ENCODE peak calls at places on chromosome 11, in nine cellular contexts. F, B, O, E, Q, C, G, M and Z are unnamed samples.

GRCh38 chr11:64844330-64845124 is at the start of gene CDC42BPG:
- DNase-seq in B (peak; percentile 77), Q (peak; percentile 76), G (peak; percentile 91), O (peak; percentile 73), F (peak; percentile 96), E (peak; percentile 96), M (no peak), C (peak; percentile 60), Z (peak; percentile 60)

GRCh38 chr11:78929092-78929905 is 354.6 kb upstream of the NARS2 start:
- DNase-seq in M (no peak), E (peak; percentile 80), O (no peak), Q (no peak), B (no peak), C (no peak), G (no peak), F (no peak), Z (no peak)

GRCh38 chr11:128497057-128497957 is 90.1 kb downstream of the ETS1 start:
- DNase-seq in B (no peak), C (no peak), E (peak; percentile 78), F (peak; percentile 58), G (no peak), Q (no peak), O (peak; percentile 46), M (no peak), Z (no peak)

GRCh38 chr11:35525501-35526175 is at the start of gene PAMR1:
- DNase-seq in B (no peak), F (peak; percentile 59), O (no peak), M (peak; percentile 39), C (no peak), Q (peak; percentile 74), E (peak; percentile 92), G (peak; percentile 43), Z (no peak)

GRCh38 chr11:72425053-72425980 is 9.0 kb downstream of the CLPB start:
- DNase-seq in M (no peak), C (no peak), B (no peak), E (no peak), F (peak; percentile 51), G (no peak), Q (no peak), O (no peak), Z (no peak)

GRCh38 chr11:95005642-95006041 is 19.4 kb upstream of the KDM4E start:
- DNase-seq in G (no peak), F (no peak), O (no peak), B (no peak), C (no peak), M (no peak), Q (no peak), E (no peak), Z (no peak)

GRCh38 chr11:65260756-65261590 is 789 bp upstream of the POLA2 start:
- DNase-seq in F (no peak), G (no peak), M (no peak), O (no peak), C (no peak), E (no peak), B (no peak), Q (peak; percentile 16), Z (no peak)

GRCh38 chr11:31757245-31757835 is 53.8 kb downstream of the PAX6 start:
- DNase-seq in F (no peak), O (no peak), G (no peak), B (no peak), M (no peak), Q (peak; percentile 78), C (no peak), E (no peak), Z (no peak)

GRCh38 chr11:126601136-126601535 is 245.7 kb downstream of the ST3GAL4 start:
- DNase-seq in E (no peak), G (no peak), Q (no peak), M (no peak), O (no peak), C (no peak), B (no peak), F (no peak), Z (no peak)

GRCh38 chr11:45806937-45807791 is 2.2 kb downstream of the SLC35C1 start:
- DNase-seq in C (no peak), E (no peak), O (no peak), F (no peak), G (no peak), Q (no peak), M (no peak), B (no peak), Z (no peak)

GRCh38 chr11:7457211-7457610 is 28.1 kb upstream of the OLFML1 start:
- DNase-seq in C (no peak), M (no peak), E (no peak), F (no peak), B (no peak), G (no peak), Q (no peak), O (no peak), Z (no peak)

GRCh38 chr11:13260196-13260962 is 17.2 kb upstream of the BMAL1 start:
- DNase-seq in F (no peak), E (peak; percentile 72), M (no peak), Q (no peak), O (no peak), B (no peak), C (no peak), G (no peak), Z (no peak)

GRCh38 chr11:64894070-64894811 is 15.8 kb upstream of the EHD1 start:
- DNase-seq in G (peak; percentile 87), Q (peak; percentile 90), M (peak; percentile 68), O (peak; percentile 88), B (peak; percentile 84), C (peak; percentile 89), F (peak; percentile 89), E (peak; percentile 98), Z (peak; percentile 81)

GRCh38 chr11:100684101-100685065 is 2.7 kb upstream of the ARHGAP42 start:
- DNase-seq in Q (no peak), F (no peak), E (no peak), B (no peak), M (no peak), O (no peak), C (no peak), G (no peak), Z (no peak)

GRCh38 chr11:73383249-73384126 is 7.3 kb downstream of the RELT start:
- DNase-seq in G (peak; percentile 47), Q (no peak), B (no peak), F (no peak), M (no peak), C (no peak), E (no peak), O (no peak), Z (no peak)

GRCh38 chr11:23767576-23767975 is 729.3 kb upstream of the LUZP2 start:
- DNase-seq in M (no peak), O (no peak), Q (no peak), G (no peak), E (no peak), F (no peak), B (no peak), C (no peak), Z (no peak)
- H3K9me3 ChIP-seq in M (no peaks in the 10 kb centered on the region), O (no peaks in the 10 kb centered on the region), Q (peaks cover 7% of the 10 kb centered on the region), G (no peaks in the 10 kb centered on the region), E (peaks cover 82% of the 10 kb centered on the region), F (no peaks in the 10 kb centered on the region), B (no peaks in the 10 kb centered on the region), C (no peaks in the 10 kb centered on the region), Z (no peaks in the 10 kb centered on the region)

GRCh38 chr11:66321606-66322005 is 4.8 kb upstream of the CD248 start:
- DNase-seq in E (no peak), O (no peak), Q (no peak), M (no peak), F (no peak), G (no peak), B (no peak), C (no peak), Z (no peak)
- H3K4me1 ChIP-seq in E (no peaks in the 10 kb centered on the region), O (peaks cover 23% of the 10 kb centered on the region), Q (peaks cover 20% of the 10 kb centered on the region), M (peaks cover 73% of the 10 kb centered on the region), F (peaks cover 5% of the 10 kb centered on the region), G (peaks cover 28% of the 10 kb centered on the region), B (peaks cover 19% of the 10 kb centered on the region), C (peaks cover 58% of the 10 kb centered on the region), Z (peaks cover 27% of the 10 kb centered on the region)

DNA sequence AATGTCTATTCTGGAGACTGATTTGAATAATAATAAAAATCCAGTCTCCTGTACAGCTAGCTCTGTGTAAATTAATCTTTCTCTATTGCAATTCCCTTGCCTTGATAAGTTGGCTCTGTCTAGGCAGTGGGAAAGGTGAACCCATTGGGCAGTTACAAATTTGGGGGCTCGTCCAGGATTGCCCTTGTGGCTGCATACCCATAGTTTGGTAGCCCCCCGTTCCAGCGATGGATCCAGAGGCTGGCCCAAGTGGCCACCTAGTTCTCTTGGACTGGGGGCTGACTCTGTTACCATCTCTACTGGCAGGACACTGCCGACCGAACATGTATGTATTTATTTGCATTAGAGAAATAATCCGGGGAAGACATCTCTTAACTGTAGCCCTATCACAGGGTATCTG is 326.2 kb upstream of the PDGFD start:
- DNase-seq in E (peak; percentile 43), B (no peak), C (no peak), O (no peak), F (no peak), M (no peak), Q (no peak), G (no peak), Z (no peak)
- H3K9me3 ChIP-seq in E (peaks cover 74% of the 10 kb centered on the region), B (no peaks in the 10 kb centered on the region), C (no peaks in the 10 kb centered on the region), O (peaks cover 2% of the 10 kb centered on the region), F (no peaks in the 10 kb centered on the region), M (peaks cover 19% of the 10 kb centered on the region), Q (peaks cover 7% of the 10 kb centered on the region), G (peaks cover 3% of the 10 kb centered on the region), Z (no peaks in the 10 kb centered on the region)

GRCh38 chr11:69009441-69010211 is 3.4 kb downstream of the MRGPRF start:
- DNase-seq in M (no peak), G (no peak), E (peak; percentile 44), O (peak; percentile 66), Q (no peak), C (no peak), B (no peak), F (no peak), Z (no peak)

GRCh38 chr11:69011624-69012091 is 1.4 kb downstream of the MRGPRF start:
- DNase-seq in B (no peak), F (no peak), G (no peak), O (peak; percentile 54), E (no peak), Q (no peak), C (no peak), M (no peak), Z (no peak)

GRCh38 chr11:69010361-69010891 is 2.6 kb downstream of the MRGPRF start:
- DNase-seq in G (no peak), O (no peak), B (no peak), F (no peak), C (no peak), M (no peak), Q (no peak), E (no peak), Z (no peak)

GRCh38 chr11:69012092-69013008 is 696 bp downstream of the MRGPRF start:
- DNase-seq in M (no peak), E (peak; percentile 73), C (no peak), B (no peak), Q (no peak), O (peak; percentile 61), F (no peak), G (no peak), Z (no peak)

DNA sequence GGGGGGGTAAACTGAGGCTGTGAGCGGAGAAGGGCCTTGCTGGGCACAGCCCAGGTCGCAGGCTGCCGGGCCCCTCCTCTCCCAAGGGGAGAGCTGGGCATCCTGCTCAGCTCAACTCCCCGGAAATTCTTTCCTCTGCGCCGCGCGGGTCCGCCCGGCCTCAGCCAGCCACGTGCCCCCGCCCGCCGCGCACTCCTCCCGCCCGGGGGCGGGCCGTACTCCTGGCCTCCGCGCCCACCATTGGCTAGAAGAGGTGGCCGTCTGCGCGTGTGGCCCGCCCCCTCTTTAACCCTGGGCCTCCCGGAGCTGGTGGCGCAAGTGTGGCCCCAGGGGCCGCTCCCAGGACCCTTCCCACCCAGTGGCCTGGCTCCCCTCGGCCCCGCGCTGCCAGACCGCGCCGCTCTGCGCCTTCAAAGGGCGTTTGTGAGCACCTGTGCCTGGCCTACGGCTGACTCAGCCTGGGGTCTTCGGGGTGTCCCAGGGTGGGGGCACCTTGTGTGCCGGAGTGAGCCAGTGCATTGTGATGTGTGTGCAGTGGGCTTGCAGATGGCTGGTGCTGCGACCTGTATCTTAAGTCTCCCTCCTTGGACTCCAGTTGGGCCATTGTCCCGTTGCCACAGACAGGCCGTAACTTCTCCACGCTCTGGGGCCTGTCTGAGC is 2.0 kb downstream of the MRGPRF start:
- DNase-seq in M (peak; percentile 72), G (peak; percentile 43), C (peak; percentile 5), O (peak; percentile 89), F (peak; percentile 61), Q (peak; percentile 93), B (peak; percentile 86), E (peak; percentile 90), Z (no peak)
- H3K4me1 ChIP-seq in M (peaks cover 82% of the 10 kb centered on the region), G (peaks cover 19% of the 10 kb centered on the region), C (peaks cover 4% of the 10 kb centered on the region), O (peaks cover 40% of the 10 kb centered on the region), F (peaks cover 38% of the 10 kb centered on the region), Q (peaks cover 59% of the 10 kb centered on the region), B (peaks cover 35% of the 10 kb centered on the region), E (peaks cover 19% of the 10 kb centered on the region), Z (peaks cover 18% of the 10 kb centered on the region)